ENCODE peak calls at places on chromosome 20, in seven cellular contexts. One of them, this sample, is unnamed.
A peak's percentile ranks its signal among the peaks of the same experiment; 100 is the strongest.

GRCh38 chr20:3459881-3460307 is 10.9 kb upstream of the ATRN start:
- DNase-seq in SK-N-SH: no peak
- DNase-seq in HCT116: no peak
- DNase-seq in H1: no peak
- DNase-seq in K562: no peak
- DNase-seq in HepG2: no peak
- DNase-seq in GM12878: no peak
- DNase-seq in this sample: no peak

GRCh38 chr20:433300-433975 is 25.3 kb downstream of the RBCK1 start:
- DNase-seq in SK-N-SH: no peak
- DNase-seq in HCT116: no peak
- DNase-seq in H1: no peak
- DNase-seq in K562: no peak
- DNase-seq in HepG2: no peak
- DNase-seq in GM12878: peak; percentile 86
- DNase-seq in this sample: no peak

GRCh38 chr20:46011631-46012482 is 3.1 kb downstream of the MMP9 start:
- DNase-seq in SK-N-SH: peak; percentile 59
- DNase-seq in HCT116: peak; percentile 71
- DNase-seq in H1: peak; percentile 92
- DNase-seq in K562: peak; percentile 92
- DNase-seq in HepG2: peak; percentile 46
- DNase-seq in GM12878: no peak
- DNase-seq in this sample: no peak

GRCh38 chr20:3751664-3752385 is 15.7 kb downstream of the ADISSP start:
- DNase-seq in SK-N-SH: peak; percentile 56
- DNase-seq in HCT116: no peak
- DNase-seq in H1: peak; percentile 60
- DNase-seq in K562: no peak
- DNase-seq in HepG2: no peak
- DNase-seq in GM12878: no peak
- DNase-seq in this sample: no peak

GRCh38 chr20:12177657-12178293 is 260.1 kb downstream of the BTBD3 start:
- DNase-seq in SK-N-SH: no peak
- DNase-seq in HCT116: no peak
- DNase-seq in H1: no peak
- DNase-seq in K562: no peak
- DNase-seq in HepG2: peak; percentile 13
- DNase-seq in GM12878: no peak
- DNase-seq in this sample: no peak

GRCh38 chr20:11676618-11677289 is 240.9 kb upstream of the BTBD3 start:
- DNase-seq in SK-N-SH: peak; percentile 67
- DNase-seq in HCT116: peak; percentile 6
- DNase-seq in H1: no peak
- DNase-seq in K562: peak; percentile 25
- DNase-seq in HepG2: peak; percentile 62
- DNase-seq in GM12878: no peak
- DNase-seq in this sample: peak; percentile 47

GRCh38 chr20:20466341-20466879 is 98.5 kb downstream of the INSM1 start:
- DNase-seq in SK-N-SH: no peak
- DNase-seq in HCT116: no peak
- DNase-seq in H1: no peak
- DNase-seq in K562: no peak
- DNase-seq in HepG2: no peak
- DNase-seq in GM12878: peak; percentile 92
- DNase-seq in this sample: no peak

GRCh38 chr20:4383966-4384365 is 337.7 kb upstream of the PRND start:
- DNase-seq in SK-N-SH: no peak
- DNase-seq in HCT116: no peak
- DNase-seq in H1: no peak
- DNase-seq in K562: no peak
- DNase-seq in HepG2: no peak
- DNase-seq in GM12878: no peak
- DNase-seq in this sample: no peak

GRCh38 chr20:16054917-16055316 is 518.3 kb downstream of the KIF16B start:
- DNase-seq in SK-N-SH: no peak
- DNase-seq in HCT116: no peak
- DNase-seq in H1: no peak
- DNase-seq in K562: no peak
- DNase-seq in HepG2: no peak
- DNase-seq in GM12878: no peak
- DNase-seq in this sample: no peak

GRCh38 chr20:1669304-1669703 is 11.7 kb upstream of the SIRPG start:
- DNase-seq in SK-N-SH: no peak
- DNase-seq in HCT116: no peak
- DNase-seq in H1: no peak
- DNase-seq in K562: no peak
- DNase-seq in HepG2: no peak
- DNase-seq in GM12878: no peak
- DNase-seq in this sample: no peak

GRCh38 chr20:31712564-31713311 is 9.9 kb downstream of the BCL2L1 start:
- DNase-seq in SK-N-SH: no peak
- DNase-seq in HCT116: peak; percentile 92
- DNase-seq in H1: peak; percentile 86
- DNase-seq in K562: no peak
- DNase-seq in HepG2: peak; percentile 95
- DNase-seq in GM12878: no peak
- DNase-seq in this sample: peak; percentile 91

GRCh38 chr20:54068495-54068894 is 1.9 kb downstream of the BCAS1 start:
- DNase-seq in SK-N-SH: no peak
- DNase-seq in HCT116: no peak
- DNase-seq in H1: no peak
- DNase-seq in K562: no peak
- DNase-seq in HepG2: no peak
- DNase-seq in GM12878: no peak
- DNase-seq in this sample: no peak

GRCh38 chr20:34579936-34580587 is 21.5 kb downstream of the MAP1LC3A start:
- DNase-seq in SK-N-SH: no peak
- DNase-seq in HCT116: no peak
- DNase-seq in H1: no peak
- DNase-seq in K562: no peak
- DNase-seq in HepG2: no peak
- DNase-seq in GM12878: peak; percentile 67
- DNase-seq in this sample: no peak

DNA sequence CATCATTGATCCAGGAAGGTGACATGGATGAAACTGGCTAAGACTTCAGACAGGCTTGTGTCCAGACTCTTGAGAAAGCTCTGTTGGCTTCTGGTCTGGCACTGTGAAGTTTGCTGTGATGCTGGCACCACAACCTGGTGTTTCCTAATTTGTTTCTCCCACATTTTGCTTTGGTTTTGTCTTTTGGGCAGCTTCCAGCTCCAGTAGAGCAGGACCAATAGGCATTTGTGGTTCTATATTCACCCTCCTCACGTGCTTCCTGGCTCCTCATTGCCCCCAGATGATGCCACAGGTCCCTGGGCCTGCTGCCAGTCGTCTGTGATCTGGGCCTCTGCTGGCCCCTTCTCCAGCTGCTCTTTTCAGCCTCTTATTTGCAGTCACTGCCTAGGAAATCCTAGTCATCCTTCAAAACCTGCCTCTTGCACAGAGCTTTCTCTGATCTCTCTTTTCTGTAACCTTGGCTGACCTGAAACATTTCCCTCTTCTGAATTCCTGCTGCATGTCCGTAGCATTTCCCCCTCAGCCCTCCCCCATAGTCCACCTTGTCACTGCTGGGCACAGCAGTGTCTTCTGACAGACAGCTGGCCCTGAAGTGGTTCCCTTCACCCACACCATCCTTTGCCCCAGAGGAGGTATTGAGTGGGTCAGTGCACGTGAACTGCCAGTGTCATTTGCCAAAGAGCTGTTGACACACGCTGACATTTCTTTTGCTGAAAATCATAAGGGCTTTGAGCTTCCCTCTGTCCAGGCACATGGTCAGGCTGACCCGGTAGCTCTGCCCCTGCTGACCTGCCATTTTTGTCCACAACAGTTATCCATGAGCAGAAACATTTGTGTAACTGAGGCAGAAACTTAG is 63.0 kb downstream of the PTPN1 start:
- DNase-seq in SK-N-SH: peak; percentile 69
- DNase-seq in HCT116: no peak
- DNase-seq in H1: no peak
- DNase-seq in K562: no peak
- DNase-seq in HepG2: no peak
- DNase-seq in GM12878: no peak
- DNase-seq in this sample: peak; percentile 46
- TF ChIP-seq JUND in SK-N-SH: no peak
- TF ChIP-seq JUND in HCT116: no peak
- TF ChIP-seq JUND in H1: no peak
- TF ChIP-seq JUND in K562: no peak
- TF ChIP-seq JUND in HepG2: no peak
- TF ChIP-seq JUND in GM12878: no peak
- TF ChIP-seq JUND in this sample: no peak

GRCh38 chr20:6040540-6040939 is 13.3 kb downstream of the LRRN4 start:
- DNase-seq in SK-N-SH: no peak
- DNase-seq in HCT116: no peak
- DNase-seq in H1: no peak
- DNase-seq in K562: no peak
- DNase-seq in HepG2: no peak
- DNase-seq in GM12878: no peak
- DNase-seq in this sample: no peak

GRCh38 chr20:6041808-6042265 is 12.0 kb downstream of the LRRN4 start:
- DNase-seq in SK-N-SH: no peak
- DNase-seq in HCT116: no peak
- DNase-seq in H1: no peak
- DNase-seq in K562: no peak
- DNase-seq in HepG2: no peak
- DNase-seq in GM12878: no peak
- DNase-seq in this sample: no peak

GRCh38 chr20:6039766-6040165 is 14.1 kb downstream of the LRRN4 start:
- DNase-seq in SK-N-SH: no peak
- DNase-seq in HCT116: no peak
- DNase-seq in H1: no peak
- DNase-seq in K562: no peak
- DNase-seq in HepG2: no peak
- DNase-seq in GM12878: no peak
- DNase-seq in this sample: no peak

GRCh38 chr20:6044102-6044501 is 9.8 kb downstream of the LRRN4 start:
- DNase-seq in SK-N-SH: no peak
- DNase-seq in HCT116: no peak
- DNase-seq in H1: no peak
- DNase-seq in K562: peak; percentile 26
- DNase-seq in HepG2: peak; percentile 23
- DNase-seq in GM12878: no peak
- DNase-seq in this sample: no peak

GRCh38 chr20:6040958-6041807 is 12.7 kb downstream of the LRRN4 start:
- DNase-seq in SK-N-SH: no peak
- DNase-seq in HCT116: no peak
- DNase-seq in H1: no peak
- DNase-seq in K562: no peak
- DNase-seq in HepG2: no peak
- DNase-seq in GM12878: no peak
- DNase-seq in this sample: no peak
- TF ChIP-seq JUND in SK-N-SH: no peak
- TF ChIP-seq JUND in HCT116: no peak
- TF ChIP-seq JUND in H1: no peak
- TF ChIP-seq JUND in K562: no peak
- TF ChIP-seq JUND in HepG2: no peak
- TF ChIP-seq JUND in GM12878: no peak
- TF ChIP-seq JUND in this sample: no peak

GRCh38 chr20:25858495-25859425 is 162.1 kb upstream of the ZNF337 start:
- DNase-seq in SK-N-SH: no peak
- DNase-seq in HCT116: no peak
- DNase-seq in H1: no peak
- DNase-seq in K562: no peak
- DNase-seq in HepG2: no peak
- DNase-seq in GM12878: no peak
- DNase-seq in this sample: no peak
- TF ChIP-seq JUND in SK-N-SH: no peak
- TF ChIP-seq JUND in HCT116: no peak
- TF ChIP-seq JUND in H1: no peak
- TF ChIP-seq JUND in K562: no peak
- TF ChIP-seq JUND in HepG2: no peak
- TF ChIP-seq JUND in GM12878: no peak
- TF ChIP-seq JUND in this sample: no peak

GRCh38 chr20:57033994-57034393 is 232.4 kb downstream of the BMP7 start:
- DNase-seq in SK-N-SH: no peak
- DNase-seq in HCT116: no peak
- DNase-seq in H1: no peak
- DNase-seq in K562: no peak
- DNase-seq in HepG2: no peak
- DNase-seq in GM12878: no peak
- DNase-seq in this sample: no peak
- TF ChIP-seq JUND in SK-N-SH: no peak
- TF ChIP-seq JUND in HCT116: no peak
- TF ChIP-seq JUND in H1: no peak
- TF ChIP-seq JUND in K562: no peak
- TF ChIP-seq JUND in HepG2: no peak
- TF ChIP-seq JUND in GM12878: no peak
- TF ChIP-seq JUND in this sample: no peak